ENCODE peak calls at places on chromosome 10, in seven cellular contexts. F is AG09309, C is left lung, U is right cardiac atrium, S is IMR-90, D is colonic mucosa, Y is fibroblast of mammary gland. O is an unnamed sample.

GRCh38 chr10:122461729-122462532 is 578 bp downstream of the HTRA1 start:
- DNase-seq in F (no peak), C (no peak), U (peak; percentile 69), S (no peak), D (no peak), Y (no peak), O (no peak)

GRCh38 chr10:4546500-4546899 is 279.5 kb upstream of the AKR1E2 start:
- DNase-seq in F (peak; percentile 25), C (no peak), U (no peak), S (peak; percentile 79), D (no peak), Y (peak; percentile 99), O (no peak)

GRCh38 chr10:111837985-111838384 is 345.6 kb downstream of the GPAM start:
- DNase-seq in F (no peak), C (no peak), U (no peak), S (no peak), D (no peak), Y (no peak), O (no peak)

GRCh38 chr10:14843327-14843988 is 5.4 kb downstream of the HSPA14 start:
- DNase-seq in F (no peak), C (no peak), U (no peak), S (no peak), D (no peak), Y (no peak), O (no peak)

GRCh38 chr10:103281753-103282152 is 4.8 kb downstream of the INA start:
- DNase-seq in F (no peak), C (no peak), U (no peak), S (peak; percentile 43), D (no peak), Y (no peak), O (no peak)

GRCh38 chr10:71726673-71727428 is 7.3 kb upstream of the C10orf105 start:
- DNase-seq in F (no peak), C (no peak), U (no peak), S (no peak), D (peak; percentile 46), Y (no peak), O (peak; percentile 82)

GRCh38 chr10:5888352-5888751 is 1.3 kb downstream of the ANKRD16 start:
- DNase-seq in F (no peak), C (no peak), U (no peak), S (peak; percentile 56), D (peak; percentile 27), Y (peak; percentile 58), O (peak; percentile 6)

GRCh38 chr10:101053516-101053915 is 8.3 kb upstream of the KAZALD1 start:
- DNase-seq in F (no peak), C (no peak), U (no peak), S (peak; percentile 74), D (no peak), Y (peak; percentile 72), O (no peak)

GRCh38 chr10:15621116-15621515 is 98.6 kb downstream of the ITGA8 start:
- DNase-seq in F (no peak), C (no peak), U (no peak), S (no peak), D (no peak), Y (no peak), O (no peak)

GRCh38 chr10:6052247-6053221 is 9.6 kb downstream of the IL2RA start:
- DNase-seq in F (no peak), C (no peak), U (no peak), S (no peak), D (peak; percentile 20), Y (no peak), O (peak; percentile 83)

GRCh38 chr10:77187376-77187999 is 450.1 kb downstream of the KCNMA1 start:
- DNase-seq in F (no peak), C (no peak), U (no peak), S (no peak), D (no peak), Y (no peak), O (no peak)

GRCh38 chr10:115829501-115830215 is 443.3 kb downstream of the GFRA1 start:
- DNase-seq in F (peak; percentile 66), C (no peak), U (no peak), S (peak; percentile 75), D (no peak), Y (peak; percentile 62), O (no peak)

GRCh38 chr10:86390337-86391120 is 23.9 kb upstream of the GRID1 start:
- DNase-seq in F (no peak), C (no peak), U (no peak), S (no peak), D (no peak), Y (no peak), O (no peak)

GRCh38 chr10:124665091-124665490 is 79.1 kb downstream of the FAM53B start:
- DNase-seq in F (no peak), C (no peak), U (peak; percentile 34), S (no peak), D (no peak), Y (no peak), O (no peak)

GRCh38 chr10:103241262-103242011 is 4.2 kb upstream of the RPEL1 start:
- DNase-seq in F (no peak), C (peak; percentile 76), U (no peak), S (peak; percentile 50), D (peak; percentile 94), Y (peak; percentile 20), O (no peak)

GRCh38 chr10:31549936-31550335 is 230.9 kb downstream of the ZEB1 start:
- DNase-seq in F (peak; percentile 38), C (no peak), U (no peak), S (no peak), D (no peak), Y (peak; percentile 68), O (no peak)

GRCh38 chr10:15197276-15197675 is 28.8 kb upstream of the NMT2 start:
- DNase-seq in F (peak; percentile 42), C (no peak), U (no peak), S (peak; percentile 67), D (no peak), Y (peak; percentile 52), O (no peak)

GRCh38 chr10:48700493-48700892 is 15.8 kb downstream of the WDFY4 start:
- DNase-seq in F (no peak), C (no peak), U (no peak), S (no peak), D (no peak), Y (no peak), O (no peak)

GRCh38 chr10:86373828-86374227 is 7.2 kb upstream of the GRID1 start:
- DNase-seq in F (no peak), C (no peak), U (no peak), S (no peak), D (peak; percentile 9), Y (no peak), O (peak; percentile 66)

DNA sequence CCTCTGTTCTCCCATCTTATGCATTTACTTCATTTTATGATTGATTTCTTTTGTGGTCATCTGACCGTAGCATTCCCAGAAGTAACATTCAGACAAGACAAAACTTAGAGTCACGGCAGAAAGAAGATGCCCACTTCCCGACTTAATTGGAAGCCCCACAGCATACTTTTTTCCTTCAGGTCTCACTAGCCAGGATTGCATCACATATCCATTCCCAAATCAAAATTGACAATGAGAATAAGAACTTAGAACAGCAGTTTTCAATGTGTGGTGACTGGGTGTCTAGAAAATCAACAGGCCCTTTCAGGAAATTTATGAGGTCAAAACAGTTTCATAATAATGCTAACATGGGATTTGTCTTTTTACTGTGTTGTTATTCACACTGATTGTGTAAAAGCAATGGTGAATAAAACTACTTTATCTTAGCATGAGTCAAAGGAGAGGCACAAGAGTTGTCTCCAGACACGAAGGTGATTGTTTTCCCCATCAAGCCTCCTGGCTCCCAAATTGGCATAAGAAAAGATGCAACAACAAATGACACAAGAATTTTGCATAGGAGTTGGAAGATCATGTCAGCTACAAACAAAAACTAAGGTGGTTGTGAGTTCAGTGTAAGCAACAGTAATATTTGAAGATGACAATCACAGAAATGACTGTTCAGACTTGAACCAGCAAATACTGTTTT is 493.9 kb downstream of the HTR7 start:
- DNase-seq in F (no peak), C (no peak), U (no peak), S (no peak), D (no peak), Y (no peak), O (no peak)
- H3K4me3 ChIP-seq in F (no peak overlapping the region), C (no peak overlapping the region), U (no peak overlapping the region), S (no peak overlapping the region), D (no peak overlapping the region), Y (no peak overlapping the region), O (no peak overlapping the region)

GRCh38 chr10:129964611-129965417 is 740 bp upstream of the EBF3 start:
- DNase-seq in F (no peak), C (no peak), U (peak; percentile 78), S (no peak), D (no peak), Y (no peak), O (peak; percentile 70)
- H3K4me3 ChIP-seq in F (no peak overlapping the region), C (no peak overlapping the region), U (peak overlapping the region; percentile 75), S (peak overlapping the region; percentile 23), D (no peak overlapping the region), Y (peak overlapping the region; percentile 27), O (peak overlapping the region; percentile 16)

DNA sequence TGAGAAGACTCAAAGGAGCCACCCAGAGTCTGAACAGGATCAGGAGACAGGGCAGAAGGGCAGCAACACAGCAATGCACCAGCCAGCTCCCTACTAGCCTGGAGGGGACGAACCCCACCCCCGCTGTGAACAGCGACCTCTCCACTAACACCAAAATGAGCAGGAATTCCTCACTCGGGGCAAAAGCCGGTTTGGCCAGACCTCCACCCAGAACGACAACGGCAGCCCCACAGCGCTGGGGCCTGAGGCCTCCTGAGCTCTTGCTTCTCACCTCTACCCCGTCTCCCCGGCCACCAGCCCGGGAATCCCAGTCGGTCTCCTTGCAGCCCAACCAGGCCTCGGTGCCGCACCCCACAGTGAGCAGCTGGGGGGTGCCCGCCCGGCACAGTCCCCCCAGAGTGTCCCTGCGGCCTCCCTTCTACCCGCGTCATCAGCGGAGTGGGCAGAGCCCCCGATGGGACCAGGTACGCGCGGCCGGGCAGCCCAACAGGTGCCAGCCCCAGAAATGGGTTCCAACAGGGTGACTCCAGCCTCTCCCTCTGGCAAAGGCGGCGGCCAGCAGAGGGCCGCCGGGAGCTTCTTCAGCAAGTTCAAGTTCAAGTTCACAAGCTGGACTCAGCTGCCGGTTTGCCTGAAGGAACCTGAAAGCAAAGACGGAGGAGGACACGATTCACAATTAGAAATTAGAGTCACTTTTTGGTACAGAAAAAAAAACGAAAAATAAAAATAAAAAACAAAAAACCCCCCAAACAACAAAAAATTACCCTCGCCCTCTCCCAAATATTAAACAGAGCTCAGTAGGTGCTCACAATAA is 129.0 kb downstream of the MARCHF5 start:
- DNase-seq in F (no peak), C (peak; percentile 52), U (peak; percentile 81), S (peak; percentile 31), D (peak; percentile 49), Y (peak; percentile 40), O (peak; percentile 77)
- H3K4me3 ChIP-seq in F (no peak overlapping the region), C (peak overlapping the region; percentile 14), U (peak overlapping the region; percentile 27), S (no peak overlapping the region), D (peak overlapping the region; percentile 35), Y (peak overlapping the region; percentile 20), O (peak overlapping the region; percentile 3)

DNA sequence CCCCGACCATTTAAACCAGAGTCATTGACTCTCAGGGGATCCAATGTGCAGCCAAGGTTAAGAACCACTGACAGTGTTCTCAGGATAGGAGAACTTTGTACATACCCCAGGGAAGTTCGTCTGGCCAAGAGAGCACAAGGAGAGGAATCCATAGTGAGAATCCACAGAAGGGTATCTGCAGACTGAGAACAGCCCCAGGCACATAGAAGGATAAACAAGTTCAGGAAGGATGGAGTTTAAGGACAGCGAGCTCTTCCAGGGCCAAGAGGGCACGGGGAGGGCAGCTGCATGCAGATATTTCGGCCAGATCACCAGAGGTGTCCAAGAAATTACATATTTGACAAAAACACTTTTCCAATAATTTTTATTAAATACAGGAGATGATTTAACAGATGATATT is 16.4 kb downstream of the BLNK start:
- DNase-seq in F (no peak), C (no peak), U (no peak), S (no peak), D (no peak), Y (no peak), O (no peak)
- H3K4me3 ChIP-seq in F (no peak overlapping the region), C (no peak overlapping the region), U (no peak overlapping the region), S (no peak overlapping the region), D (no peak overlapping the region), Y (no peak overlapping the region), O (peak overlapping the region; percentile 20)